ENCODE peak calls at places on chromosomes 7 and 10, in six cellular contexts. D is astrocyte of the spinal cord; S is GDM1; G is lung; R is stimulated activated CD4-positive, alpha-beta T cell treated with anti-CD3 and anti-CD28 coated beads, Interleukin-1b, Interleukin-23, amount 100 ng/mL, for 4 hours; I is body of pancreas. K is an unnamed sample.

GRCh38 chr10:100019824-100020160 is 10.0 kb upstream of the DNMBP start:
- DNase-seq in D (no peak), S (no peak), G (no peak), R (no peak), I (no peak), K (no peak)

GRCh38 chr7:127938588-127938987 is 92.6 kb downstream of the LRRC4 start:
- DNase-seq in D (peak), S (no peak), G (no peak), R (no peak), I (no peak), K (peak)

GRCh38 chr7:128008141-128008540 is 23.1 kb downstream of the LRRC4 start:
- DNase-seq in D (no peak), S (no peak), G (no peak), R (no peak), I (no peak), K (no peak)

GRCh38 chr7:151490706-151491105 is 29.0 kb downstream of the RHEB start:
- DNase-seq in D (no peak), S (no peak), G (no peak), R (no peak), I (no peak), K (no peak)

GRCh38 chr10:23343591-23344225 is 889 bp downstream of the C10orf67 start:
- DNase-seq in D (peak), S (no peak), G (peak), R (peak), I (peak), K (peak)

GRCh38 chr10:75512534-75512933 is 81.1 kb downstream of the LRMDA start:
- DNase-seq in D (no peak), S (no peak), G (peak), R (no peak), I (peak), K (no peak)

GRCh38 chr10:57169597-57169996 is 808.5 kb upstream of the ZWINT start:
- DNase-seq in D (no peak), S (no peak), G (no peak), R (no peak), I (no peak), K (no peak)

GRCh38 chr7:149422914-149423285 is 38.0 kb downstream of the ZNF777 start:
- DNase-seq in D (no peak), S (no peak), G (no peak), R (peak), I (peak), K (no peak)

GRCh38 chr10:34437897-34438296 is 377.2 kb downstream of the PARD3 start:
- DNase-seq in D (no peak), S (no peak), G (no peak), R (no peak), I (peak), K (no peak)

GRCh38 chr7:46710927-46711326 is 789.9 kb upstream of the IGFBP3 start:
- DNase-seq in D (no peak), S (no peak), G (no peak), R (no peak), I (no peak), K (peak)

GRCh38 chr10:131947631-131948347 is 33.9 kb downstream of the BNIP3 start:
- DNase-seq in D (peak), S (no peak), G (no peak), R (no peak), I (peak), K (peak)

GRCh38 chr7:2873146-2873545 is 29.0 kb upstream of the GNA12 start:
- DNase-seq in D (no peak), S (no peak), G (no peak), R (no peak), I (no peak), K (no peak)

GRCh38 chr10:121449457-121450045 is 148.7 kb downstream of the FGFR2 start:
- DNase-seq in D (no peak), S (no peak), G (no peak), R (no peak), I (no peak), K (no peak)

GRCh38 chr7:46178685-46179084 is 257.6 kb upstream of the IGFBP3 start:
- DNase-seq in D (peak), S (no peak), G (no peak), R (no peak), I (no peak), K (no peak)